ENCODE peak calls at places on chromosome 1, in nine cellular contexts. One of them, this sample, is unnamed.

GRCh38 chr1:185528084-185528656 is 206.0 kb upstream of the HMCN1 start:
- DNase-seq in heart left ventricle: no peak
- DNase-seq in fibroblast of lung: no peak
- DNase-seq in CD8-positive, alpha-beta memory T cell: no peak
- DNase-seq in suprapubic skin: no peak
- DNase-seq in neuronal stem cell: no peak
- DNase-seq in stomach: no peak
- DNase-seq in A549: no peak
- DNase-seq in PC-3: peak; percentile 1
- DNase-seq in this sample: no peak

GRCh38 chr1:97996880-97997279 is 76.0 kb upstream of the DPYD start:
- DNase-seq in heart left ventricle: no peak
- DNase-seq in fibroblast of lung: no peak
- DNase-seq in CD8-positive, alpha-beta memory T cell: no peak
- DNase-seq in suprapubic skin: no peak
- DNase-seq in neuronal stem cell: no peak
- DNase-seq in stomach: no peak
- DNase-seq in A549: no peak
- DNase-seq in PC-3: no peak
- DNase-seq in this sample: no peak

GRCh38 chr1:43410571-43410970 is 20.9 kb downstream of the SZT2 start:
- DNase-seq in heart left ventricle: no peak
- DNase-seq in fibroblast of lung: no peak
- DNase-seq in CD8-positive, alpha-beta memory T cell: no peak
- DNase-seq in suprapubic skin: no peak
- DNase-seq in neuronal stem cell: no peak
- DNase-seq in stomach: no peak
- DNase-seq in A549: no peak
- DNase-seq in PC-3: no peak
- DNase-seq in this sample: no peak

GRCh38 chr1:97906567-97907228 is 14.1 kb downstream of the DPYD start:
- DNase-seq in heart left ventricle: no peak
- DNase-seq in fibroblast of lung: peak; percentile 97
- DNase-seq in CD8-positive, alpha-beta memory T cell: no peak
- DNase-seq in suprapubic skin: peak; percentile 76
- DNase-seq in neuronal stem cell: no peak
- DNase-seq in stomach: no peak
- DNase-seq in A549: peak; percentile 5
- DNase-seq in PC-3: peak; percentile 71
- DNase-seq in this sample: no peak

GRCh38 chr1:226566234-226566633 is 17.7 kb downstream of the STUM start:
- DNase-seq in heart left ventricle: no peak
- DNase-seq in fibroblast of lung: no peak
- DNase-seq in CD8-positive, alpha-beta memory T cell: no peak
- DNase-seq in suprapubic skin: no peak
- DNase-seq in neuronal stem cell: no peak
- DNase-seq in stomach: no peak
- DNase-seq in A549: no peak
- DNase-seq in PC-3: no peak
- DNase-seq in this sample: no peak

GRCh38 chr1:241265428-241265827 is 91.6 kb downstream of the RGS7 start:
- DNase-seq in heart left ventricle: no peak
- DNase-seq in fibroblast of lung: no peak
- DNase-seq in CD8-positive, alpha-beta memory T cell: no peak
- DNase-seq in suprapubic skin: no peak
- DNase-seq in neuronal stem cell: no peak
- DNase-seq in stomach: no peak
- DNase-seq in A549: no peak
- DNase-seq in PC-3: peak; percentile 94
- DNase-seq in this sample: no peak

GRCh38 chr1:117929340-117930172 is at the start of the genes GDAP2 and WDR3:
- DNase-seq in heart left ventricle: peak; percentile 97
- DNase-seq in fibroblast of lung: peak; percentile 98
- DNase-seq in CD8-positive, alpha-beta memory T cell: peak; percentile 97
- DNase-seq in suprapubic skin: peak; percentile 98
- DNase-seq in neuronal stem cell: peak; percentile 92
- DNase-seq in stomach: peak; percentile 97
- DNase-seq in A549: peak; percentile 80
- DNase-seq in PC-3: peak; percentile 98
- DNase-seq in this sample: peak; percentile 99

GRCh38 chr1:46555826-46556619 is 4.6 kb upstream of the KNCN start:
- DNase-seq in heart left ventricle: no peak
- DNase-seq in fibroblast of lung: no peak
- DNase-seq in CD8-positive, alpha-beta memory T cell: no peak
- DNase-seq in suprapubic skin: peak; percentile 44
- DNase-seq in neuronal stem cell: no peak
- DNase-seq in stomach: no peak
- DNase-seq in A549: no peak
- DNase-seq in PC-3: no peak
- DNase-seq in this sample: no peak

GRCh38 chr1:151837841-151838490 is 1.7 kb downstream of the C2CD4D start:
- DNase-seq in heart left ventricle: no peak
- DNase-seq in fibroblast of lung: no peak
- DNase-seq in CD8-positive, alpha-beta memory T cell: peak; percentile 60
- DNase-seq in suprapubic skin: no peak
- DNase-seq in neuronal stem cell: no peak
- DNase-seq in stomach: no peak
- DNase-seq in A549: no peak
- DNase-seq in PC-3: no peak
- DNase-seq in this sample: peak; percentile 83

GRCh38 chr1:41629136-41629535 is 144.7 kb upstream of the EDN2 start:
- DNase-seq in heart left ventricle: no peak
- DNase-seq in fibroblast of lung: peak; percentile 63
- DNase-seq in CD8-positive, alpha-beta memory T cell: no peak
- DNase-seq in suprapubic skin: no peak
- DNase-seq in neuronal stem cell: no peak
- DNase-seq in stomach: no peak
- DNase-seq in A549: no peak
- DNase-seq in PC-3: no peak
- DNase-seq in this sample: no peak

GRCh38 chr1:101282314-101283087 is 45.7 kb downstream of the S1PR1 start:
- DNase-seq in heart left ventricle: no peak
- DNase-seq in fibroblast of lung: peak; percentile 33
- DNase-seq in CD8-positive, alpha-beta memory T cell: no peak
- DNase-seq in suprapubic skin: no peak
- DNase-seq in neuronal stem cell: no peak
- DNase-seq in stomach: no peak
- DNase-seq in A549: no peak
- DNase-seq in PC-3: no peak
- DNase-seq in this sample: no peak

GRCh38 chr1:101280942-101281654 is 44.3 kb downstream of the S1PR1 start:
- DNase-seq in heart left ventricle: no peak
- DNase-seq in fibroblast of lung: no peak
- DNase-seq in CD8-positive, alpha-beta memory T cell: no peak
- DNase-seq in suprapubic skin: no peak
- DNase-seq in neuronal stem cell: no peak
- DNase-seq in stomach: no peak
- DNase-seq in A549: no peak
- DNase-seq in PC-3: no peak
- DNase-seq in this sample: no peak

GRCh38 chr1:101278238-101278637 is 41.4 kb downstream of the S1PR1 start:
- DNase-seq in heart left ventricle: no peak
- DNase-seq in fibroblast of lung: no peak
- DNase-seq in CD8-positive, alpha-beta memory T cell: no peak
- DNase-seq in suprapubic skin: no peak
- DNase-seq in neuronal stem cell: no peak
- DNase-seq in stomach: no peak
- DNase-seq in A549: no peak
- DNase-seq in PC-3: no peak
- DNase-seq in this sample: no peak

GRCh38 chr1:101278845-101279244 is 42.0 kb downstream of the S1PR1 start:
- DNase-seq in heart left ventricle: no peak
- DNase-seq in fibroblast of lung: no peak
- DNase-seq in CD8-positive, alpha-beta memory T cell: no peak
- DNase-seq in suprapubic skin: no peak
- DNase-seq in neuronal stem cell: no peak
- DNase-seq in stomach: no peak
- DNase-seq in A549: no peak
- DNase-seq in PC-3: no peak
- DNase-seq in this sample: no peak

GRCh38 chr1:101280049-101280448 is 43.2 kb downstream of the S1PR1 start:
- DNase-seq in heart left ventricle: no peak
- DNase-seq in fibroblast of lung: no peak
- DNase-seq in CD8-positive, alpha-beta memory T cell: no peak
- DNase-seq in suprapubic skin: no peak
- DNase-seq in neuronal stem cell: no peak
- DNase-seq in stomach: no peak
- DNase-seq in A549: no peak
- DNase-seq in PC-3: no peak
- DNase-seq in this sample: no peak
- H3K4me3 ChIP-seq in heart left ventricle: no peak overlapping the region
- H3K4me3 ChIP-seq in fibroblast of lung: no peak overlapping the region
- H3K4me3 ChIP-seq in CD8-positive, alpha-beta memory T cell: no peak overlapping the region
- H3K4me3 ChIP-seq in suprapubic skin: no peak overlapping the region
- H3K4me3 ChIP-seq in neuronal stem cell: no peak overlapping the region
- H3K4me3 ChIP-seq in stomach: no peak overlapping the region
- H3K4me3 ChIP-seq in A549: no peak overlapping the region
- H3K4me3 ChIP-seq in PC-3: no peak overlapping the region
- H3K4me3 ChIP-seq in this sample: no peak overlapping the region

DNA sequence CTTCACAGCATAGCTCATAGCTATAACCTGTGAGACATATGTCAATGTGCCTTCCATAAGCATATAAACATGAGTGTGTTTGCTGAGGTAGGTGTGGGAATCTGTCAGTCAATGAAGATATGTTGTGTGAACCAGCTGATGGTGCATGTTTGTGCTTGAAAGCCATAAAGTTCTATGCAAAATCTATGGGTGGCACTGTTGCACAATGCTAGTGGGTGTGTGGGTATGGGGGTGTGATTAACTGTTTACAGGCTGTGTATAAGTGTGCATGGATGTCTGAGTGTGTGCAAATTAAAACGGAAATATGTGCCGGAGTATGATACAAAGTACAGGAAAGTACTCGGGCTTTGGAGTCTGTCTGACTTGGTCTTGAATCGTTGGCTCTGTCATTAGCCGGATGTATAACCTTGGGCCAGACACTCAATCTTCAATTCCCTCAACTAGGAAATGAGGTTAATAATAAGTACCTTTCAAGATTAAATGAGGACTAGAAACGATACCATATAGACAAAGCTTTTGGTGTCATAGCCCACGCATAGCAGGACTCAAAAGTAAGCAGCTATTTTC is 926 bp upstream of the ATP2B4 start:
- DNase-seq in heart left ventricle: no peak
- DNase-seq in fibroblast of lung: peak; percentile 39
- DNase-seq in CD8-positive, alpha-beta memory T cell: peak; percentile 83
- DNase-seq in suprapubic skin: no peak
- DNase-seq in neuronal stem cell: no peak
- DNase-seq in stomach: no peak
- DNase-seq in A549: no peak
- DNase-seq in PC-3: peak; percentile 73
- DNase-seq in this sample: no peak
- H3K27ac ChIP-seq in heart left ventricle: no peak overlapping the region
- H3K27ac ChIP-seq in fibroblast of lung: peak overlapping the region; percentile 57
- H3K27ac ChIP-seq in CD8-positive, alpha-beta memory T cell: peak overlapping the region; percentile 93
- H3K27ac ChIP-seq in suprapubic skin: peak overlapping the region; percentile 94
- H3K27ac ChIP-seq in neuronal stem cell: peak overlapping the region; percentile 53
- H3K27ac ChIP-seq in stomach: peak overlapping the region; percentile 95
- H3K27ac ChIP-seq in A549: peak overlapping the region; percentile 79
- H3K27ac ChIP-seq in PC-3: peak overlapping the region; percentile 61
- H3K27ac ChIP-seq in this sample: no peak overlapping the region

DNA sequence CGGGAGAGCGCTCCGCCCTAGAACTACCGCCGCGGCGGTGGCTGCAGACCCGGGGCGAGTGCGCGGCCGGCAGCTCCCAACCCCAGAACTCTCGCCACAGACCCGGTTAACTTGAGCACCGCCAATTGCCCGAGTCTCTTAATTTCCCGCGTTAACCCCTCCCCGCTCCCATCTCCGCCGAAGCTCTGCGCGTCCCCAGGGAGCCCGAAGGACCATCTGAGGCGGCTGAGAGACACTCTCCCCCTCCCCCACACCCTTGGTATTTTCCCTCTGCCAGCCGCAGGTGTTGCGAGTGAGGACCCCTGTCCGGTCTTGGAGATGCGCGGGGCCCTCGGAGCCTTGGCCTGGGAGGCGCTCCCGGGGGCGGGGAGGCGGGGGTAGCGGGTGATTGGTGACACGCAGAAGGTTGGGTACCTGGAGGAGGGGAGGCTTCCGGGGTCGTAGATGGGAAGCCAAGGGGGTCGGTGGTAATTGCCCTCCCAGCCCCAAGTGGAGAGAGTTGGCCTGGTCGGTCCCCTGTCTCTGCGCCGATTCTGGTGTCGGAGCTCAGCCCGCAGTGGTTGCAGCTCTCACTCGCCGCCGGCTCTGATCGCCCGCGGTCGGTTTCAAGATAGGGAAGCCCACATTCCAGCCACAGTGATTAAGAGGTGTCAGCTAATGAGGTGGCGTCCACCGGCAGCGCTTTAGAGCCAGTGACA is 858 bp upstream of the SUSD4 start:
- DNase-seq in heart left ventricle: no peak
- DNase-seq in fibroblast of lung: peak; percentile 11
- DNase-seq in CD8-positive, alpha-beta memory T cell: no peak
- DNase-seq in suprapubic skin: no peak
- DNase-seq in neuronal stem cell: peak; percentile 39
- DNase-seq in stomach: no peak
- DNase-seq in A549: no peak
- DNase-seq in PC-3: no peak
- DNase-seq in this sample: peak; percentile 71
- H3K4me3 ChIP-seq in heart left ventricle: peak overlapping the region; percentile 51
- H3K4me3 ChIP-seq in fibroblast of lung: no peak overlapping the region
- H3K4me3 ChIP-seq in CD8-positive, alpha-beta memory T cell: peak overlapping the region; percentile 15
- H3K4me3 ChIP-seq in suprapubic skin: peak overlapping the region; percentile 61
- H3K4me3 ChIP-seq in neuronal stem cell: peak overlapping the region; percentile 50
- H3K4me3 ChIP-seq in stomach: peak overlapping the region; percentile 55
- H3K4me3 ChIP-seq in A549: peak overlapping the region; percentile 79
- H3K4me3 ChIP-seq in PC-3: peak overlapping the region; percentile 53
- H3K4me3 ChIP-seq in this sample: peak overlapping the region; percentile 36

DNA sequence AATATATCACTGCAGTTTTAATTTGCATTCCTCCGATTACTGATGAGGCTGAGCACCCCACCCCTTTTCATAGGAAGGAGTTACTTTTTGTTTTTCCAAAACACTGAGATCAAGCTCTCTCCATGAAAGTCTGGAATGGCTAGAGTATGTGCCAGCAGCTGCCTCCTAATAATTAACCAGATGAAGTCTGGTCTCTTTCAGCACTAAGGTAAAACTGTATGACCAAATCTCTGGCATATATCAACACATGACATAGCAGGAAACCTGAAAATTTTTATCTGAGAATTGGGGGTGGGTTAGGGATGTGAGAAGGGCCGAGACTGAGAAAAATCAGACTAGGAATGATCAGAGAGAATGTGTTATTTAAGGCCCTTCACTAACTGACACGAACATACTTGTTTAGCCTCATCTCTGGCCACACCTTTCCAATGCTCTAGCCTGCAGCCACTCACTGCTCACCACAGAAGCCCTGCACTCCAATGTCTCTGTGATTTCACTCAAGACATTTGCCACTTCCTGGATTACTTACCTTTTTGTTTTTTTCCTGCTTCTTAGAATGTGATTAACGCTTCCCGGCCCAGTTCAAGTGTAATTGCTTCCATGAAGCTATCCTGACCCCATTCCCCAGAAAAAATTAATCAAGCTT is 34.7 kb downstream of the WASF2 start:
- DNase-seq in heart left ventricle: no peak
- DNase-seq in fibroblast of lung: no peak
- DNase-seq in CD8-positive, alpha-beta memory T cell: no peak
- DNase-seq in suprapubic skin: no peak
- DNase-seq in neuronal stem cell: no peak
- DNase-seq in stomach: no peak
- DNase-seq in A549: no peak
- DNase-seq in PC-3: no peak
- DNase-seq in this sample: no peak
- H3K27ac ChIP-seq in heart left ventricle: peak overlapping the region; percentile 0
- H3K27ac ChIP-seq in fibroblast of lung: no peak overlapping the region
- H3K27ac ChIP-seq in CD8-positive, alpha-beta memory T cell: no peak overlapping the region
- H3K27ac ChIP-seq in suprapubic skin: peak overlapping the region; percentile 42
- H3K27ac ChIP-seq in neuronal stem cell: no peak overlapping the region
- H3K27ac ChIP-seq in stomach: peak overlapping the region; percentile 47
- H3K27ac ChIP-seq in A549: no peak overlapping the region
- H3K27ac ChIP-seq in PC-3: no peak overlapping the region
- H3K27ac ChIP-seq in this sample: no peak overlapping the region

GRCh38 chr1:212514782-212515181 is 82.1 kb downstream of the NENF start:
- DNase-seq in heart left ventricle: no peak
- DNase-seq in fibroblast of lung: no peak
- DNase-seq in CD8-positive, alpha-beta memory T cell: no peak
- DNase-seq in suprapubic skin: no peak
- DNase-seq in neuronal stem cell: no peak
- DNase-seq in stomach: no peak
- DNase-seq in A549: no peak
- DNase-seq in PC-3: no peak
- DNase-seq in this sample: no peak
- H3K4me3 ChIP-seq in heart left ventricle: no peak overlapping the region
- H3K4me3 ChIP-seq in fibroblast of lung: no peak overlapping the region
- H3K4me3 ChIP-seq in CD8-positive, alpha-beta memory T cell: no peak overlapping the region
- H3K4me3 ChIP-seq in suprapubic skin: peak overlapping the region; percentile 40
- H3K4me3 ChIP-seq in neuronal stem cell: no peak overlapping the region
- H3K4me3 ChIP-seq in stomach: peak overlapping the region; percentile 32
- H3K4me3 ChIP-seq in A549: no peak overlapping the region
- H3K4me3 ChIP-seq in PC-3: no peak overlapping the region
- H3K4me3 ChIP-seq in this sample: no peak overlapping the region